ENCODE peak calls at places on chromosomes 13 and 19, in five cellular contexts. U, O, W, T and K are unnamed samples.

GRCh38 chr19:47595937-47596336 is 13.0 kb upstream of the BICRA start:
- DNase-seq in W (no peak), T (no peak), U (no peak), O (no peak), K (no peak)

GRCh38 chr13:55345197-55345596 is 1795.5 kb upstream of the PRR20A start:
- DNase-seq in W (no peak), O (no peak), U (no peak), T (no peak), K (no peak)

GRCh38 chr13:80341771-80342271 is 895 bp upstream of the SPRY2 start:
- DNase-seq in W (peak; percentile 40), U (peak; percentile 60), T (peak; percentile 61), O (no peak), K (peak; percentile 94)

GRCh38 chr19:2044709-2045500 is 6.1 kb downstream of the MKNK2 start:
- DNase-seq in T (no peak), U (no peak), O (no peak), W (no peak), K (no peak)

GRCh38 chr13:73945871-73946270 is 188.3 kb downstream of the KLF12 start:
- DNase-seq in W (no peak), T (no peak), U (peak; percentile 45), O (no peak), K (no peak)

GRCh38 chr19:15154002-15154612 is 46.7 kb downstream of the NOTCH3 start:
- DNase-seq in W (peak; percentile 60), U (peak; percentile 59), T (no peak), O (no peak), K (no peak)

GRCh38 chr19:41998246-41999020 is 4.4 kb upstream of the ATP1A3 start:
- DNase-seq in O (no peak), W (peak; percentile 6), T (peak; percentile 19), U (peak; percentile 27), K (no peak)

GRCh38 chr13:97266734-97267417 is 44.7 kb downstream of the MBNL2 start:
- DNase-seq in O (no peak), T (no peak), W (peak; percentile 57), U (no peak), K (no peak)

GRCh38 chr13:78589206-78589605 is 14.1 kb downstream of the POU4F1 start:
- DNase-seq in T (no peak), U (peak; percentile 22), O (no peak), W (no peak), K (no peak)

GRCh38 chr19:55092423-55093318 is 17.0 kb downstream of the EPS8L1 start:
- DNase-seq in O (no peak), U (no peak), W (no peak), T (no peak), K (no peak)

GRCh38 chr13:99357149-99357596 is 50.0 kb upstream of the GPR183 start:
- DNase-seq in O (peak; percentile 20), W (peak; percentile 91), U (peak; percentile 81), T (no peak), K (no peak)

GRCh38 chr19:48346161-48346560 is 17.6 kb downstream of the TMEM143 start:
- DNase-seq in T (no peak), U (peak; percentile 34), W (no peak), O (no peak), K (no peak)

GRCh38 chr19:46471116-46471733 is at the start of gene PNMA8A:
- DNase-seq in T (peak; percentile 73), W (peak; percentile 63), U (peak; percentile 86), O (no peak), K (peak; percentile 41)

GRCh38 chr19:3544742-3545668 is 6.0 kb downstream of the TEKTIP1 start:
- DNase-seq in O (peak; percentile 46), W (no peak), T (peak; percentile 62), U (peak; percentile 49), K (no peak)

GRCh38 chr19:46069841-46070341 is 29.1 kb upstream of the IGFL4 start:
- DNase-seq in W (peak; percentile 96), T (no peak), O (no peak), U (peak; percentile 98), K (peak; percentile 77)

DNA sequence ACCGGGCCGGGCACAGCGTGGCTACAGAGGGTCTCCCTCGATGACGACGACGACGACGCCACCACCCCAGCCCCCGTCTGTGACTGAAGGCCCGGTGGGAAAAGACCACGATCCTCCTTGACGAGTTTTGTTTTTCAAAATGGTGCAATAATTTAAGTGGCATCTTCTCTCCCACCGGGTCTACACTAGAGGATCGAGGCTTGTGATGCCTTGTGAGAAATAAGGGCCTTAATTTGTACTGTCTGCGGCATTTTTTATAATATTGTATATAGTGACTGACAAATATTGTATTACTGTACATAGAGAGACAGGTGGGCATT is 2.5 kb downstream of the KLF2 start:
- DNase-seq in O (no peak), W (no peak), U (peak; percentile 22), T (no peak), K (no peak)
- H3K4me3 ChIP-seq in O (peak overlapping the region; percentile 61), W (peak overlapping the region; percentile 83), U (peak overlapping the region; percentile 87), T (no peak overlapping the region), K (no peak overlapping the region)

GRCh38 chr19:34932494-34932893 is 5.8 kb downstream of the ZNF30 start:
- DNase-seq in U (no peak), O (no peak), T (no peak), W (no peak), K (no peak)

GRCh38 chr19:34925278-34925855 is 1.3 kb upstream of the ZNF30 start:
- DNase-seq in O (no peak), T (no peak), U (no peak), W (no peak), K (no peak)

GRCh38 chr19:34926361-34926684 is 380 bp upstream of the ZNF30 start:
- DNase-seq in U (no peak), O (no peak), W (no peak), T (no peak), K (no peak)

DNA sequence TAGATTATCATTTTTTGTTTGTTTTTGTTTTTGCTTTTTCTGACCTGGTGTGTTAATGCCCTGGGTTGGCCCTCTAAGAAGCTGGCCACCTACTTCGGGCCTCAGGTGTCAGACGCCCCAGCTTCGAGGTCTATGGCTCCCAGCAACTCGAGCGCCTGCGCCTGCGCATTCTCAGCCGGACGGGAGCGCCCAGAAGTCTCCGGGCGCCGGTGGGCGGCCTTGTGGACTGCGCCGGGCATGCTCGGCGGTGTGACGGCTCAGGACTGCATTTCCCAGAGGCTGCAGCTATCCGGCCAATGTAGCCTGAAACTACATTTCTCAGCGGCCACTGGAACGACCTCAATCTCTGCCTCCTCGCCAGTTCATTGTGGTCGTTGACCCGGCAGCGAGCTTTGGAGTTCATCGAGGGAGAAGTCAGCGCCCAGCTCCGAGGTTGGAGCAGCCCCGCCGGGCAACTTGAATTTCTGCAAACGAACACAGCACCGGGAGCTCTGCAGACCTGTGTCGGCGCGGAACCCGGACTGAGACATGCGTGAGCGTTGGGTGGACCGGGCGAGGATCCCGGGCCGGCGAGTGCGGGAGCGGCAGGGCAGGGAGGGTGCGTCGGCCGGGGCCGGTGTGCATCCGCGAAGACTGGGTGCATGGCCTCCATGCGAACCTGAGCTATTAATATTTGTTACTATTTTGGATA is at the start of gene ZNF30:
- DNase-seq in W (peak; percentile 90), T (peak; percentile 95), O (peak; percentile 75), U (peak; percentile 90), K (peak; percentile 61)
- TF ChIP-seq CTCF in W (no peak), T (peak; percentile 18), O (no peak), U (no peak), K (no peak)

DNA sequence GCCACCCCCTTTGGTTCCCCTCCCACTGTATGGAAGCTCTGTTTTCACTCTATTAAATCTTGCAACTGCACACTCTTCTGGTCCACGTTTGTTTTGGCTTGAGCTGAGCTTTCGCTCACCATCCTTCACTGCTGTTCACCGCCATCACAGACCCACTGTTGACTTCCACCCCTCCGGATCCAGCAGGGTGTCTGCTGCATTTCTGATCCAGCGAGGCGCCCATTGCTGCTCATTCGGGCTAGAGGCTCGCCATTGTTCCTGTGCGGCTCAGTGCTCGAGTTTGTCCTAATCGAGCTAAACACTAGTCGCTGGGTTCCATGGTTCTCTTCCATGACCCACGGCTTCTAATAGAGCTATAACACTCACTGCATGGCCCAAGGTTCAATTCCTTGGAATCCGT is 42.7 kb downstream of the ACTN4 start:
- DNase-seq in U (no peak), T (no peak), O (no peak), W (no peak), K (no peak)
- H3K4me3 ChIP-seq in U (no peak overlapping the region), T (no peak overlapping the region), O (no peak overlapping the region), W (no peak overlapping the region), K (no peak overlapping the region)

GRCh38 chr19:17677002-17677401 is 11.2 kb downstream of the UNC13A start:
- DNase-seq in U (no peak), T (no peak), W (no peak), O (no peak), K (no peak)
- TF ChIP-seq CTCF in U (no peak), T (no peak), W (peak; percentile 42), O (no peak), K (peak; percentile 36)

GRCh38 chr19:50638576-50638975 is 1.1 kb downstream of the SYT3 start:
- DNase-seq in U (no peak), W (no peak), T (no peak), O (no peak), K (no peak)

GRCh38 chr19:50636317-50637085 is 3.2 kb downstream of the SYT3 start:
- DNase-seq in O (no peak), T (no peak), U (no peak), W (no peak), K (no peak)

GRCh38 chr19:50644315-50644915 is 4.7 kb upstream of the SYT3 start:
- DNase-seq in T (no peak), W (no peak), O (no peak), U (no peak), K (no peak)

GRCh38 chr19:50640368-50640767 is 687 bp upstream of the SYT3 start:
- DNase-seq in T (no peak), W (no peak), U (no peak), O (no peak), K (no peak)

GRCh38 chr19:50639121-50640112 is at the start of gene SYT3:
- DNase-seq in W (peak; percentile 29), O (no peak), T (peak; percentile 52), U (peak; percentile 18), K (no peak)
- H3K4me3 ChIP-seq in W (peak within 1 kb of the TSS; percentile 40), O (no peak within 1 kb of the TSS), T (no peak within 1 kb of the TSS), U (peak within 1 kb of the TSS; percentile 48), K (peak within 1 kb of the TSS; percentile 38)